ENCODE peak calls at places on chromosome 16, in five cellular contexts. I is AG04450; Y is astrocyte; K is CD8-positive, alpha-beta T cell; N is A549. L is an unnamed sample.

GRCh38 chr16:48125888-48126287 is 29.9 kb downstream of the ABCC12 start:
- DNase-seq in I (no peak), Y (peak), K (no peak), N (no peak), L (no peak)

GRCh38 chr16:12898556-12898955 is 2.8 kb upstream of the SHISA9 start:
- DNase-seq in I (no peak), Y (no peak), K (no peak), N (no peak), L (no peak)

GRCh38 chr16:51666074-51666473 is 515.0 kb upstream of the SALL1 start:
- DNase-seq in I (no peak), Y (peak), K (no peak), N (no peak), L (no peak)

GRCh38 chr16:50139580-50139979 is 13.5 kb upstream of the TENT4B start:
- DNase-seq in I (no peak), Y (no peak), K (no peak), N (no peak), L (no peak)

GRCh38 chr16:11136600-11136999 is 119.4 kb downstream of the SOCS1 start:
- DNase-seq in I (no peak), Y (no peak), K (no peak), N (no peak), L (no peak)

GRCh38 chr16:10988164-10988803 is 43.9 kb downstream of the CLEC16A start:
- DNase-seq in I (no peak), Y (no peak), K (no peak), N (peak), L (no peak)

GRCh38 chr16:82701302-82702022 is 74.7 kb downstream of the CDH13 start:
- DNase-seq in I (no peak), Y (no peak), K (no peak), N (no peak), L (no peak)

GRCh38 chr16:89319883-89320716 is 102.6 kb downstream of the ZNF778 start:
- DNase-seq in I (no peak), Y (peak), K (peak), N (peak), L (peak)

GRCh38 chr16:54175169-54175551 is 111.4 kb downstream of the IRX3 start:
- DNase-seq in I (no peak), Y (no peak), K (no peak), N (no peak), L (no peak)

GRCh38 chr16:4847774-4848587 is 700 bp downstream of the UBN1 start:
- DNase-seq in I (no peak), Y (peak), K (peak), N (peak), L (peak)

GRCh38 chr16:89892055-89892630 is 18.8 kb downstream of the TCF25 start:
- DNase-seq in I (no peak), Y (no peak), K (no peak), N (no peak), L (no peak)

GRCh38 chr16:75099738-75100615 is 16.6 kb downstream of the LDHD start:
- DNase-seq in I (no peak), Y (no peak), K (peak), N (no peak), L (no peak)

GRCh38 chr16:87578531-87578930 is 23.8 kb upstream of the JPH3 start:
- DNase-seq in I (no peak), Y (no peak), K (no peak), N (no peak), L (no peak)

GRCh38 chr16:71777329-71777728 is 31.3 kb downstream of the AP1G1 start:
- DNase-seq in I (no peak), Y (no peak), K (no peak), N (no peak), L (no peak)

GRCh38 chr16:84055801-84056634 is 13.4 kb upstream of the SLC38A8 start:
- DNase-seq in I (no peak), Y (no peak), K (no peak), N (no peak), L (no peak)

GRCh38 chr16:15523092-15523541 is 88.7 kb downstream of the BMERB1 start:
- DNase-seq in I (no peak), Y (no peak), K (no peak), N (no peak), L (no peak)

GRCh38 chr16:51763072-51763658 is 612.1 kb upstream of the SALL1 start:
- DNase-seq in I (no peak), Y (no peak), K (no peak), N (no peak), L (no peak)

GRCh38 chr16:67028167-67028554 is 788 bp upstream of the CBFB start:
- DNase-seq in I (no peak), Y (no peak), K (no peak), N (no peak), L (no peak)

GRCh38 chr16:49491736-49492089 is 118.1 kb downstream of the C16orf78 start:
- DNase-seq in I (no peak), Y (no peak), K (no peak), N (peak), L (no peak)

GRCh38 chr16:19062706-19063105 is 4.7 kb upstream of the COQ7 start:
- DNase-seq in I (no peak), Y (no peak), K (no peak), N (no peak), L (no peak)

GRCh38 chr16:81784042-81784785 is 5.1 kb downstream of the PLCG2 start:
- DNase-seq in I (no peak), Y (no peak), K (no peak), N (no peak), L (no peak)

DNA sequence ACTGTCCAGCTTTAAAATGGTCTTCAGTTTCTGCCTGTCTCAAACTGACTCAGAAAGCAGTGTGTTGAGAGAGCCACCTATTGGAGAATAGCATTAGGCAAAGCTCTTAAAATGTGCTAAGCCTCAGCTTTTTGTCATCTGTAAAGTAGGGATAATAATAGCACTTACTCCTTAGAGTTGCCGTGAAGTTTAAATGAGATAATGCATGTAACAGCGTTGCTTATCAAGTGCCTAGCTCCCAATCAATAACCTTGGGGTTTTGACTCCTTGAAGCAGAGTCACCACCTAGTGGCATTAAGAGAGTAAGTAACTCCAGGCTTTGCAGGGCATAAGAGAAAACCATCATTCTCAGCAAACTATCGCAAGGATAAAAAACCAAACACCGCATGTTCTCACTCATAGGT is 163.3 kb downstream of the HS3ST2 start:
- DNase-seq in I (no peak), Y (no peak), K (no peak), N (no peak), L (peak)
- TF ChIP-seq CTCF in I (no peak), Y (no peak), K (no peak), N (peak), L (peak)

DNA sequence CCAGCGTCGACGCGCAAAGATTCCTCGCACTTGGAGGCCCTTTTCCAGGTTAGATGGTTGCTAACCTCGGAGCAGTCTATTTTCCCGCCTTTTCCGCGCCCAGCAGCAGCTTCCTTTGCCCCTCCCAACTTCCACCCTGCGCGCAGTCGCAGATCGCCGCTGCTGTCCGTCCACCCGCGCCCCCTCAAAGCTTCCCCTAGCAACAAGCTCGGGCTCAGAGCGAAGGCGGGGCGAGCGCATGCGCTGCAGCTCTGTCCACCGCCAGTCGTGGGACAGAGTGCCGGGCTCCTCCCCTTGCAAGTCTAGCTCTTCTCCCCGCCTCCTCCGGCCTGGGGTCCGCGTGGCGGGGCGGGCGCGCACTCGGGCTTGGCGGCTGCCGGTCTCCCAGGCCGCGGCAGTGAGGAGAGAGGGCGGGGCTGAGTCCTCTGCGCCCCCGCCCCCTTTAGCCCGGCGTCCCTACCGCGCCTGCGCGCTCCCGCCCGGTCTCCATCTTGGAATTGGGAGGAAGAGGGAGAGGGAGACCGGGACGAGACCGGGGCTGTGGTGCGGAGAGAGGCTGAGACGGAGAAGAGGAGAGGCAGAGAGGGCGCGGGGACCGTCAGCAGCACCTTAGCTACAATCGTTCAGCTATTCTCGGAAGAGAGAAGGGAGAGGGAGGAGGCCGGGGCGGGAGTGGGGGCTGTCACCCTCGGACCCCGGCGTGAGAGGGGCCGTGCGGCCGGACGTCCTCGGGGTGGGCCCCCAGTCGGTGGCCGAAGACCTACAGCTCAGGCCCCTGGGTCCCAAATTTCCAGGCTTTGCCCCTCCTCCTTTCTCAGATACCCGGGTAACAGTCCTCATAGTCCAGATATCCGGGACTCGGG is at the start of gene TAOK2:
- DNase-seq in I (peak), Y (peak), K (peak), N (peak), L (peak)
- H3K27ac ChIP-seq in I (peak), Y (peak), K (peak), N (peak), L (peak)

DNA sequence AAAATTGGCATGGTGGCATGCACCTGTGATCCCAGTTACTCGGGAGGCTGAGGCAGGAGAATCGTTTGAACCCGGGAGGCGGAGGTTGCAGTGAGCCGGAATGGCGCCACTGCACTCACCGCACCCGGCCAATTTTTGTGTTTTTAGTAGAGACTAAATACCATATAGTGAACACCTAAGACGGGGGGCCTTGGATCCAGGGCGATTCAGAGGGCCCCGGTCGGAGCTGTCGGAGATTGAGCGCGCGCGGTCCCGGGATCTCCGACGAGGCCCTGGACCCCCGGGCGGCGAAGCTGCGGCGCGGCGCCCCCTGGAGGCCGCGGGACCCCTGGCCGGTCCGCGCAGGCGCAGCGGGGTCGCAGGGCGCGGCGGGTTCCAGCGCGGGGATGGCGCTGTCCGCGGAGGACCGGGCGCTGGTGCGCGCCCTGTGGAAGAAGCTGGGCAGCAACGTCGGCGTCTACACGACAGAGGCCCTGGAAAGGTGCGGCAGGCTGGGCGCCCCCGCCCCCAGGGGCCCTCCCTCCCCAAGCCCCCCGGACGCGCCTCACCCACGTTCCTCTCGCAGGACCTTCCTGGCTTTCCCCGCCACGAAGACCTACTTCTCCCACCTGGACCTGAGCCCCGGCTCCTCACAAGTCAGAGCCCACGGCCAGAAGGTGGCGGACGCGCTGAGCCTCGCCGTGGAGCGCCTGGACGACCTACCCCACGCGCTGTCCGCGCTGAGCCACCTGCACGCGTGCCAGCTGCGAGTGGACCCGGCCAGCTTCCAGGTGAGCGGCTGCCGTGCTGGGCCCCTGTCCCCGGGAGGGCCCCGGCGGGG is at the start of gene HBQ1:
- DNase-seq in I (no peak), Y (no peak), K (peak), N (peak), L (no peak)
- TF ChIP-seq CTCF in I (peak), Y (peak), K (peak), N (peak), L (peak)

DNA sequence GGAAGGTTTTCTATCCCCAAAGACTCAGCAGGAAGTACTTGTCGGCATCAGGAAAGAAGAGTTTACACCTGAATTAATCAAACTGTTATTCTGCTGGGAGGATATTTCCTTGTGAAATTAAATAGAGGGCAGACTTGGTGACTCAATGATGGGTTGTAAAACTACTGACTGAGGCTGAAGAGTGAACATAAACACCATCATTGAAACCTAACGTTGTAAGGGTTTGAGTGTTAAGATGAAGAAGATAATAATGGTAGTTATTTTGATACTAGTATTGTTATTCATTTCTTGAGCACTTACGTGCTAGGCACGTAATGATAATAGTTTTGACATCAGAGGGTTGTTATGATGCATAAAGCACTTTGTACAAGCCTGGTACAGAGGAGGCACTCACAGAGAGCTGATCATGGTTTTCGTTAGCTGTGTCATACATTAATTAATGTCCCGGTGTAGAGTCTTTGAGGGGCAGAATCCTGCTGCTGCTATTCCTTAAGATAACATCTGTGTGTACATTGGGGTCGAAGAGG is 64.2 kb upstream of the CACNG3 start:
- DNase-seq in I (no peak), Y (no peak), K (no peak), N (no peak), L (no peak)
- H3K27ac ChIP-seq in I (no peak), Y (no peak), K (no peak), N (no peak), L (no peak)

DNA sequence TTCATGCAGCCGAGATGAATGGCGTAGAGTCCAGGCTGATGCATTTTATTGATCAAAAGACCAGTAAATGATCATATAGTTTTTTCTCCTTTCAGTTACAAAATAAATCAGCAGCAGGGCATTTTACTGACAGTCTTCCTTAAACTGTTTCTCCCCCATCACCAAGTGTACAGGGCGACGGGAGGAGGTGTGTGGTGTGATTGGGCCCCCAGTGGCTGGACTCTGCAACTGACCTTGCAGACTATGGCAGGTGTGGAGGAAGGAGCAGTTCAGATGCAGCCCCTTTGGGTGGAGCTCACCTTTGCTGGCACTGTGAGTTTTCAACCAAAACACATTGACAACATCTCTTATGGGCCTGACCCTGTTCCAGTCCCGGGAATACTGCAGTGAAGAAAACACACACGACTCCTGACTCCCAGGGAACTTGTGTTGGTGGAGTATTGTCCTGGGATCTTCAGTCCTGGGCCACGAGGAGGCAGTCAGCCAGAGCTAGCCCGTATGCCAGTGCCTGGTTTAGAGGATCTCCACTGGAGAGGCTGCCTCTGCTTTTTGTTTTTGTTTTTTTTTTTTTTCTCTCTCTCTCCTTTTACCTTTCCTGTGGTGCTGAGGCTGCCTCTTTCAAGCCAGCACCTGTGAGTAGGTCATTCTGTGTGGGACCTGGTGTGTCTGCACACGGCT is 29.8 kb downstream of the KIAA0513 start:
- DNase-seq in I (no peak), Y (no peak), K (no peak), N (peak), L (no peak)
- TF ChIP-seq CTCF in I (peak), Y (peak), K (no peak), N (no peak), L (peak)

GRCh38 chr16:2874584-2875362 is 8.2 kb upstream of the FLYWCH2 start:
- DNase-seq in I (no peak), Y (peak), K (peak), N (peak), L (peak)
- H3K27ac ChIP-seq in I (no peak), Y (no peak), K (no peak), N (peak), L (peak)

GRCh38 chr16:85525464-85526117 is 87.5 kb upstream of the GSE1 start:
- DNase-seq in I (no peak), Y (no peak), K (no peak), N (no peak), L (no peak)
- TF ChIP-seq CTCF in I (no peak), Y (no peak), K (no peak), N (no peak), L (no peak)

GRCh38 chr16:70751593-70751992 is 49.4 kb downstream of the VAC14 start:
- DNase-seq in I (no peak), Y (no peak), K (no peak), N (no peak), L (no peak)
- H3K27ac ChIP-seq in I (peak), Y (peak), K (no peak), N (peak), L (peak)